ENCODE peak calls at places on chromosomes 6 and 20, in five cellular contexts. E, B, U, I and W are unnamed samples. For H3K9me3 and H3K4me1, the result is how much of the 10 kb centered on the place peaks cover.

GRCh38 chr6:33164176-33164575 is 28.1 kb downstream of the COL11A2 start:
- DNase-seq in I (no peak), E (no peak), U (no peak), B (no peak), W (no peak)

GRCh38 chr6:43096451-43097097 is 20.5 kb downstream of the PTK7 start:
- DNase-seq in E (peak), U (peak), B (no peak), I (no peak), W (peak)

GRCh38 chr20:61766921-61767610 is 298.6 kb downstream of the TAF4 start:
- DNase-seq in E (no peak), U (no peak), I (peak), B (no peak), W (peak)

GRCh38 chr6:170211404-170212025 is 79.4 kb downstream of the DLL1 start:
- DNase-seq in E (peak), B (peak), I (no peak), U (no peak), W (no peak)

GRCh38 chr6:135832186-135832585 is 19.3 kb upstream of the PDE7B start:
- DNase-seq in U (no peak), B (no peak), E (no peak), I (no peak), W (no peak)

GRCh38 chr6:29627762-29628418 is 5.1 kb downstream of the GABBR1 start:
- DNase-seq in B (no peak), U (peak), E (peak), I (peak), W (peak)

GRCh38 chr20:11271319-11271718 is 597.5 kb upstream of the JAG1 start:
- DNase-seq in I (no peak), B (no peak), E (no peak), U (no peak), W (peak)

GRCh38 chr6:158049055-158050028 is 67.7 kb downstream of the SYNJ2 start:
- DNase-seq in E (no peak), B (no peak), U (peak), I (peak), W (no peak)

GRCh38 chr6:157194643-157195042 is 128.7 kb downstream of the TMEM242 start:
- DNase-seq in I (no peak), E (no peak), B (no peak), U (no peak), W (no peak)

GRCh38 chr6:33772114-33772830 is 16.7 kb downstream of the LEMD2 start:
- DNase-seq in I (no peak), E (no peak), B (no peak), U (no peak), W (no peak)

GRCh38 chr6:142275146-142276006 is 26.4 kb upstream of the ADGRG6 start:
- DNase-seq in B (no peak), U (no peak), E (no peak), I (no peak), W (no peak)

GRCh38 chr6:155583997-155584396 is 128.4 kb upstream of the NOX3 start:
- DNase-seq in I (no peak), U (no peak), B (no peak), E (no peak), W (no peak)

GRCh38 chr20:59157961-59158541 is 5.6 kb upstream of the ZNF831 start:
- DNase-seq in E (no peak), U (no peak), B (no peak), I (no peak), W (no peak)

GRCh38 chr6:15444881-15445280 is 199.0 kb downstream of the JARID2 start:
- DNase-seq in I (no peak), U (no peak), E (no peak), B (no peak), W (no peak)

GRCh38 chr20:33909331-33909921 is 84.3 kb upstream of the RALY start:
- DNase-seq in U (no peak), B (no peak), I (no peak), E (peak), W (peak)

GRCh38 chr6:142846883-142847287 is 98.1 kb downstream of the HIVEP2 start:
- DNase-seq in U (no peak), E (no peak), B (no peak), I (no peak), W (no peak)

GRCh38 chr6:163198396-163198795 is 216.1 kb upstream of the QKI start:
- DNase-seq in E (no peak), U (no peak), B (peak), I (no peak), W (no peak)

GRCh38 chr6:147132889-147133288 is 71.3 kb upstream of the STXBP5 start:
- DNase-seq in B (no peak), U (no peak), E (no peak), I (no peak), W (no peak)

GRCh38 chr20:57618766-57619052 is 1.5 kb downstream of the ZBP1 start:
- DNase-seq in U (no peak), E (no peak), B (no peak), I (no peak), W (no peak)

GRCh38 chr6:123564363-123564762 is 72.4 kb downstream of the TRDN start:
- DNase-seq in I (no peak), B (no peak), E (no peak), U (no peak), W (no peak)

GRCh38 chr6:105402090-105402980 is 547 bp downstream of the PREP start:
- DNase-seq in U (no peak), I (peak), B (peak), E (peak), W (no peak)

GRCh38 chr6:36639171-36639808 is 39.2 kb upstream of the CDKN1A start:
- DNase-seq in E (no peak), B (no peak), U (no peak), I (no peak), W (no peak)

GRCh38 chr6:102736941-102737368 is 1343.4 kb downstream of the GRIK2 start:
- DNase-seq in E (no peak), I (no peak), B (no peak), U (no peak), W (no peak)

GRCh38 chr6:38625191-38625590 is 14.5 kb downstream of the BTBD9 start:
- DNase-seq in B (no peak), U (no peak), I (no peak), E (no peak), W (no peak)

GRCh38 chr6:11486051-11486450 is 51.5 kb upstream of the TMEM170B start:
- DNase-seq in E (no peak), B (no peak), U (no peak), I (no peak), W (no peak)

GRCh38 chr20:63556873-63557478 is 3.0 kb downstream of the FNDC11 start:
- DNase-seq in I (no peak), U (no peak), E (no peak), B (no peak), W (no peak)

DNA sequence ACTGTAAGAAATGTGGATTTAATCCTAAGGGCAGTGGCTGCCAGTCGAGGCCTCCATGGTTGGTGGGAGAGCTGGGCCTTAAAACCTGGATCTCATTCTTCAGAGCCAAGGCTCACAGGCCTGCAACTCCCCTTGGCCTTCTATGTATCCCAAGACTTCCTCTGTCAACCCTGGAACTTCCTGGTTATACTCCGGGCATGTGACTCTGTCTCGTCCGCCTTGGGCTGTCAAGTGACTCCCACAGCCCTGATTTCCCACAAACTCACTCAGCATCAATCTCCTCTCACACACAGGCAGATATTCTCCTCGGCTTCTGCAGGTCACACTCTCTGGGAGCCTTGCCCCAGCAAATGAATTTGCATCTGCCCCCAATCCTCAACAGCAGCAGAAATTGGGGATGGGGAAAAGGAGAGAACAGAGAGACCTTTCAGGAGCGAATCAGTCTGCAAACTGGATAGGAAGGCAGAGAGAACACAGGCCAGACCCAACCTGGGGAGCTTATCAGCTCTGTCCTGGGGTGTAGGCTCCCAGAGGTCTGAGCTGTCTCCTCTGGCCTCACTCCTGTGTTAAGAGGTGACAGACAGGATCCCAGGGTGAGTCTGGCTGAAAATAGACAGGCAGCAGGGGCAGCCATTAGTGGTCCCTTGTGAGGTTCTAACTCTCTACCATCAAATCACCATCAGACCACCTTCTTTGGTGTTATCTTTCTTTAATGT is 30.4 kb upstream of the PREX1 start:
- DNase-seq in I (no peak), U (peak), B (no peak), E (no peak), W (no peak)
- H3K9me3 ChIP-seq in I (under half), U (under half), B (under half), E (under half), W (under half)

GRCh38 chr6:84415068-84415467 is 187.6 kb upstream of the CEP162 start:
- DNase-seq in I (no peak), U (no peak), B (no peak), E (no peak), W (no peak)

GRCh38 chr6:84414531-84414930 is 187.1 kb upstream of the CEP162 start:
- DNase-seq in U (no peak), E (no peak), I (no peak), B (no peak), W (no peak)

GRCh38 chr6:84416043-84416657 is 188.7 kb upstream of the CEP162 start:
- DNase-seq in U (no peak), I (no peak), E (no peak), B (no peak), W (no peak)

GRCh38 chr6:84415517-84415916 is 188.1 kb upstream of the CEP162 start:
- DNase-seq in U (no peak), I (no peak), E (no peak), B (no peak), W (no peak)

GRCh38 chr6:84417261-84417660 is 189.8 kb upstream of the CEP162 start:
- DNase-seq in E (no peak), U (no peak), B (no peak), I (no peak), W (no peak)
- TF ChIP-seq CTCF in E (no peak), U (no peak), B (no peak), I (no peak), W (no peak)

DNA sequence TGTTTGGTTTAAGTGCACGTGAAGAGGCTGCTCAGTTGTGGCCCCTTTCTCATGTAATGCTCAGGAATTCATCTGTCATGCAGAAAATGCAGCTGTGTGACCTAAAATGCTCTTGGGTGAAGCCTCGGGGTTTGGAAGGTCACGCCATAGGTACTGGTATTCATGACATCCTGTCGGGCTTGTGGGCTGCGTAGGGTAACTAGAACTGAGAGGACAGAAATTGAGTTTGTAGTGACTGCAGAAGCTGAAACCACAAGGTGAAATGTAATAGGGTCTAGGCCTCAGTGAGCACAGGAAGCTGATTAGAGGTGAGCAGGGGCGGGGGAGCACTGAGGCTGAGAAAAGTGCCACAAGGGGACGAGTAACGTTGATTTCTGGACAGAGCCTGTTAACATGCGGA is 128.8 kb downstream of the SOBP start:
- DNase-seq in E (no peak), I (no peak), U (no peak), B (no peak), W (no peak)
- H3K4me1 ChIP-seq in E (under half), I (under half), U (under half), B (under half), W (under half)

DNA sequence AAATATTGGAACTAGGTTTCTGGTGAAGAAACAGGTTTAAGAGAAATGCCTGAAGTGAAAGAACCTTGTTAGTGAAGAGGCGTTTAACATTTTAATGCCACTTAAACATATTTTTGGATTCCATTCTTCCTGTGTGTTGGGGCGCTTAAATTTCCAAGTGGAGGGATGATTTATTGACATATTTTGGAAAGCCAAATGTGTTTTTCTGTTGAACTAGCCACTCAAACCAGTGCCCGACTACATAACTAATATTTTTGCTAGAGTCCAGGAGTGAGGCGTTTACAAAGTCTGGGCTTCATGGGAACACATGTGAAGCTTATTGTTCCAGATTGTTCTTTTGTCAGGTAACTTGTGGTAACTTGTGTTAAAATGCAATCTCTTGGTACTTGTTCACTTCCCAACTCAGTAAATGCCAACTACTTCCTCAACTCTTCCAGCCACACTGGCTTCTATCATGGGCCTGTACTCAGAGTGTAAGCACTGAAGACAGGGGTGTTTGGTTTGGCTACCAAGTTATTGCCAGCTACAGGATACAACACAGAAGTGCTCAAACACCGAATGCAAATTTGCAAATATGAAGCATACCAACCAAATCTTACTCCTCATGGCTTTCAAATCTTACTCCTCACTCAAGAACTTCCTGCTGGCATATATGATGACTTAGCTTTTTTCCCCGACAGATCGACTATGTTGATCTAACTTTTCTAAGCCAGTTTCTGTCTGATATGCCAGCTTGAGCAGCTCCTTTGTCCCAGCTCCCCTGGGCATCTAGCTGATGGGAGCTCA is 2.0 kb upstream of the ZNFX1 start:
- DNase-seq in E (no peak), B (no peak), I (no peak), U (no peak), W (no peak)
- H3K9me3 ChIP-seq in E (under half), B (under half), I (under half), U (under half), W (half or more)

GRCh38 chr20:40991181-40991889 is 37.3 kb upstream of the TOP1 start:
- DNase-seq in U (peak), B (peak), I (peak), E (no peak), W (no peak)
- TF ChIP-seq CTCF in U (no peak), B (no peak), I (no peak), E (no peak), W (no peak)

GRCh38 chr20:53871541-53871940 is 198.9 kb downstream of the BCAS1 start:
- DNase-seq in E (no peak), I (no peak), U (no peak), B (no peak), W (no peak)

GRCh38 chr20:53872561-53873248 is 197.7 kb downstream of the BCAS1 start:
- DNase-seq in E (no peak), B (no peak), U (no peak), I (no peak), W (no peak)

GRCh38 chr20:53869466-53870258 is 200.7 kb downstream of the BCAS1 start:
- DNase-seq in B (no peak), U (peak), E (peak), I (peak), W (peak)

GRCh38 chr20:53872081-53872541 is 198.3 kb downstream of the BCAS1 start:
- DNase-seq in U (no peak), I (no peak), B (no peak), E (no peak), W (no peak)

DNA sequence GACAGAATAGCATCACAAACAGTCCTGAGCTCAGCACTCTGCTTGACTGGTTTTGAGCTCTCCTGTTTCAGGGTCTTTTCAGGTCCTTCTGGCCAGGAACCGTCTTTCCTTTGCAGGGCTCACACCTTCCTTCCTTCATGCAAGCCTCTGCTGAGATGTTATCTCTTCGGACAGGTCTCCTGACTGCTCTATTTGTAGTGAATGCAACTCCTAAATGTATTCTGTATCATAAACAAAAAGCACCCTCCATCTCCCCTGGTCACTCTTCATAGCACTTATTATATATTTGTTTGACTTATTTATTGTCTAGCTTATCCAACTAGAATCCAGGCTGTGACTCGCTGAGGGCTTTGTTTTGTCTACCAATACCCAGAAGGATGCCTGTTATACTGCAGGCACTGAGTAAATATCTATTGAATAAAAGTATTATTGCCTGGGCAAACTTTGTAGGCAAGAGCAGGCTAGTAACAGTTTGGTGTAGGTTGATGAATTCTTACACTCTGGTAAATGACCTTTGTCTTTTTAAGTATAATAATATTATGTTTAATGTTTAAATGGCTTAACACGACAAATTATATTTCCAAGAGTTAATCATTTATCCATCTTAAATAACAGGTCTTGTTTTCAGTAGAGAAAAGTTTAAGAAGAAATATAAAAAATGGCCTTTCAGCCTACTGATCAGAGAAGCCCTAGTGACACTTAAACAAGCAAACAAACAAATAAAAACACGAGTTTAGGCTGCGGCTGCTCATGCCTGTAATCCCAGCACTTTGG is 199.8 kb downstream of the BCAS1 start:
- DNase-seq in U (no peak), E (no peak), I (no peak), B (no peak), W (no peak)
- H3K4me1 ChIP-seq in U (under half), E (under half), I (under half), B (under half), W (under half)

GRCh38 chr20:60751826-60752225 is 500.2 kb upstream of the CDH4 start:
- DNase-seq in U (no peak), I (no peak), E (no peak), B (no peak), W (no peak)

GRCh38 chr20:60748086-60748485 is 504.0 kb upstream of the CDH4 start:
- DNase-seq in B (no peak), E (no peak), I (no peak), U (no peak), W (no peak)

GRCh38 chr20:60749804-60750602 is 502.1 kb upstream of the CDH4 start:
- DNase-seq in E (no peak), U (no peak), I (no peak), B (no peak), W (no peak)

GRCh38 chr20:60752741-60753420 is 499.2 kb upstream of the CDH4 start:
- DNase-seq in B (peak), E (no peak), I (no peak), U (no peak), W (no peak)

DNA sequence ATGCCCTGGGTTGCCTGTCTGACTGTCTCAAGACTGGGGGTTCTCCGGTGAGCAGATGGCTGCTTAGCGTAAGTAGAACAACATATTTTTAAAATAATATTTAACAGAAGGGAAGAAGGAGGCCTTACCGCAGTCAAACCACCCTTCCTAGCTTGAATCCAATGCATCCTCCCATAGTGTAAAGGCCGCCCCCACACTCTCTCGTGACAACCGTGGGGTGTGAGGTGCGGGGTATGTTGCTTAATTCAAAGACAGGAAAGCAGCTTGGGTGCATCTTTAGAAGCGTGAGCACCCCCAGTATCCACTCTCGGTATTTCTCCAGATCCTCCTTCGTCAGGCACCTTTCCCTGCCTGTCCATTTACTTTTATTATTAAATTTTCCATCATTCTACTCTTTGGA is 501.2 kb upstream of the CDH4 start:
- DNase-seq in E (no peak), B (no peak), I (no peak), U (no peak), W (no peak)
- H3K9me3 ChIP-seq in E (under half), B (under half), I (under half), U (under half), W (under half)

DNA sequence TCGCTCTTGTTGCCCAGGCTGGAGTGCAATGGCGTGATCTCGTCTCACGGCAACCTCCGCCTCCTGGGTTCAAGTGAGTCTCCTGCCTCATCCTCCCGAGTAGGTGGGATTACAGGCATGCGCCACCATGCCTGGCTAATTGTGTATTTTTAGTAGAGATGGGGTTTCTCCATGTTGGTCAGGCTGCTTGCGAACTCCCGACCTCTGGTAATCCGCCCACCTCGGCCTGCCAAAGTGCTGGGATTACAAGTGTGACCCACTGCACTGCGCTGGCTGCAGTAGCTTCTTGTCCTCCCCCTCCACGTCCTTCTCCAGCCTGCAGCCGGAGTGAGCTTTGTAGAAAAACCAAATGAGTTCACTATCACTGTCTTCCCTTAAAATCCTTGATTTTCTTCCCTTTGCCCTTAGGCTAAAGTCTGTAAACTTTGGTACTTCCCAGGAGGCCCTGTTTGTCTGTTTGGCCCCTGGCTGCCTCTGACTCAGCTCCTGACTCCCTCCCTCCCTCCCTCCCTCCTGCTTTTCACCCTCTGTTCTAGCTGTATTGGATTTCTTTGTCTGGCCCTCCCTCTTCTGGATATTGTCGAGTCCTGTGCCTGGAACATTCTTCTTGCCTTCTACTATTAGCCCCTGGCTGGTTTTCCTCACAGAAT is 12.9 kb downstream of the PARD6B start:
- DNase-seq in E (peak), I (peak), U (no peak), B (no peak), W (peak)
- TF ChIP-seq CTCF in E (no peak), I (peak), U (peak), B (peak), W (peak)

GRCh38 chr6:79762370-79762769 is 131.2 kb downstream of the SH3BGRL2 start:
- DNase-seq in B (no peak), U (no peak), I (no peak), E (no peak), W (no peak)
- H3K4me1 ChIP-seq in B (under half), U (under half), I (under half), E (under half), W (under half)